ENCODE peak calls at places on chromosomes 1 and 21, in six cellular contexts. One of them, this sample, is unnamed. For H3K4me1, the result is how much of the 10 kb centered on the place peaks cover.

GRCh38 chr1:54599211-54599823 is 24.0 kb downstream of the FAM151A start:
- DNase-seq in pancreas: no peak
- DNase-seq in prostate gland: no peak
- DNase-seq in ovary: no peak
- DNase-seq in tibial artery: no peak
- DNase-seq in IMR-90: no peak
- DNase-seq in this sample: no peak

GRCh38 chr1:199688133-199688676 is 339.3 kb upstream of the NR5A2 start:
- DNase-seq in pancreas: peak
- DNase-seq in ovary: no peak
- DNase-seq in prostate gland: no peak
- DNase-seq in IMR-90: no peak
- DNase-seq in tibial artery: no peak
- DNase-seq in this sample: no peak

GRCh38 chr1:150807257-150807637 is 813 bp downstream of the CTSK start:
- DNase-seq in pancreas: no peak
- DNase-seq in tibial artery: no peak
- DNase-seq in prostate gland: no peak
- DNase-seq in ovary: no peak
- DNase-seq in IMR-90: no peak
- DNase-seq in this sample: no peak

GRCh38 chr1:235404190-235404589 is 37.0 kb downstream of the TBCE start:
- DNase-seq in pancreas: no peak
- DNase-seq in prostate gland: no peak
- DNase-seq in IMR-90: no peak
- DNase-seq in tibial artery: no peak
- DNase-seq in ovary: no peak
- DNase-seq in this sample: no peak

GRCh38 chr1:63448741-63449140 is 74.3 kb downstream of the ITGB3BP start:
- DNase-seq in prostate gland: no peak
- DNase-seq in pancreas: no peak
- DNase-seq in ovary: no peak
- DNase-seq in tibial artery: no peak
- DNase-seq in IMR-90: peak
- DNase-seq in this sample: no peak

GRCh38 chr21:37071561-37072238 is 1.2 kb downstream of the PIGP start:
- DNase-seq in tibial artery: peak
- DNase-seq in ovary: peak
- DNase-seq in IMR-90: peak
- DNase-seq in prostate gland: peak
- DNase-seq in pancreas: peak
- DNase-seq in this sample: peak

GRCh38 chr1:29209173-29209572 is 21.6 kb downstream of the MECR start:
- DNase-seq in prostate gland: no peak
- DNase-seq in tibial artery: no peak
- DNase-seq in ovary: no peak
- DNase-seq in IMR-90: peak
- DNase-seq in pancreas: no peak
- DNase-seq in this sample: no peak

GRCh38 chr1:182990413-182991144 is 32.6 kb upstream of the LAMC1 start:
- DNase-seq in prostate gland: no peak
- DNase-seq in tibial artery: no peak
- DNase-seq in ovary: no peak
- DNase-seq in IMR-90: peak
- DNase-seq in pancreas: no peak
- DNase-seq in this sample: no peak

GRCh38 chr1:38444311-38444710 is 397.7 kb upstream of the POU3F1 start:
- DNase-seq in IMR-90: peak
- DNase-seq in ovary: no peak
- DNase-seq in prostate gland: no peak
- DNase-seq in tibial artery: no peak
- DNase-seq in pancreas: no peak
- DNase-seq in this sample: no peak

GRCh38 chr1:44103270-44104131 is 15.1 kb upstream of the KLF17 start:
- DNase-seq in ovary: no peak
- DNase-seq in IMR-90: no peak
- DNase-seq in prostate gland: no peak
- DNase-seq in pancreas: peak
- DNase-seq in tibial artery: no peak
- DNase-seq in this sample: no peak

GRCh38 chr1:199116488-199116887 is 477.6 kb downstream of the PTPRC start:
- DNase-seq in pancreas: no peak
- DNase-seq in ovary: no peak
- DNase-seq in IMR-90: no peak
- DNase-seq in tibial artery: no peak
- DNase-seq in prostate gland: no peak
- DNase-seq in this sample: no peak

GRCh38 chr21:37496972-37497371 is 130.4 kb downstream of the DYRK1A start:
- DNase-seq in prostate gland: no peak
- DNase-seq in ovary: no peak
- DNase-seq in pancreas: no peak
- DNase-seq in IMR-90: no peak
- DNase-seq in tibial artery: no peak
- DNase-seq in this sample: no peak

GRCh38 chr1:115251340-115251748 is 86.7 kb downstream of the NGF start:
- DNase-seq in pancreas: no peak
- DNase-seq in prostate gland: no peak
- DNase-seq in IMR-90: peak
- DNase-seq in ovary: no peak
- DNase-seq in tibial artery: no peak
- DNase-seq in this sample: no peak

GRCh38 chr1:57254006-57254405 is 169.9 kb downstream of the DAB1 start:
- DNase-seq in IMR-90: peak
- DNase-seq in ovary: no peak
- DNase-seq in prostate gland: no peak
- DNase-seq in pancreas: no peak
- DNase-seq in tibial artery: no peak
- DNase-seq in this sample: no peak

GRCh38 chr1:145916745-145917144 is 1.8 kb downstream of the PEX11B start:
- DNase-seq in IMR-90: peak
- DNase-seq in pancreas: no peak
- DNase-seq in ovary: no peak
- DNase-seq in prostate gland: no peak
- DNase-seq in tibial artery: no peak
- DNase-seq in this sample: no peak

GRCh38 chr1:211935448-211935970 is 99.8 kb downstream of the INTS7 start:
- DNase-seq in IMR-90: no peak
- DNase-seq in ovary: no peak
- DNase-seq in prostate gland: no peak
- DNase-seq in pancreas: no peak
- DNase-seq in tibial artery: no peak
- DNase-seq in this sample: no peak

GRCh38 chr1:58095183-58095582 is 451.3 kb downstream of the OMA1 start:
- DNase-seq in prostate gland: no peak
- DNase-seq in pancreas: no peak
- DNase-seq in tibial artery: no peak
- DNase-seq in ovary: no peak
- DNase-seq in IMR-90: no peak
- DNase-seq in this sample: no peak

GRCh38 chr1:53369034-53369750 is 41.3 kb upstream of the LRP8 start:
- DNase-seq in ovary: peak
- DNase-seq in IMR-90: no peak
- DNase-seq in pancreas: no peak
- DNase-seq in prostate gland: no peak
- DNase-seq in tibial artery: peak
- DNase-seq in this sample: no peak

GRCh38 chr1:111755321-111756123 is at the start of gene DDX20:
- DNase-seq in prostate gland: peak
- DNase-seq in pancreas: peak
- DNase-seq in IMR-90: peak
- DNase-seq in tibial artery: peak
- DNase-seq in ovary: peak
- DNase-seq in this sample: peak

GRCh38 chr1:164794310-164794709 is 235.3 kb downstream of the PBX1 start:
- DNase-seq in prostate gland: peak
- DNase-seq in IMR-90: peak
- DNase-seq in pancreas: peak
- DNase-seq in tibial artery: no peak
- DNase-seq in ovary: no peak
- DNase-seq in this sample: no peak

GRCh38 chr1:226308166-226308722 is 720 bp downstream of the LIN9 start:
- DNase-seq in prostate gland: peak
- DNase-seq in pancreas: peak
- DNase-seq in ovary: no peak
- DNase-seq in tibial artery: no peak
- DNase-seq in IMR-90: no peak
- DNase-seq in this sample: no peak

GRCh38 chr1:172977296-172978027 is 73.3 kb downstream of the TNFSF18 start:
- DNase-seq in pancreas: no peak
- DNase-seq in prostate gland: no peak
- DNase-seq in ovary: no peak
- DNase-seq in IMR-90: no peak
- DNase-seq in tibial artery: no peak
- DNase-seq in this sample: no peak

GRCh38 chr1:33903210-33903589 is 39.3 kb downstream of the HMGB4 start:
- DNase-seq in IMR-90: no peak
- DNase-seq in ovary: no peak
- DNase-seq in prostate gland: no peak
- DNase-seq in pancreas: peak
- DNase-seq in tibial artery: no peak
- DNase-seq in this sample: no peak

GRCh38 chr1:247357781-247358211 is 26.1 kb upstream of the ZNF496 start:
- DNase-seq in ovary: no peak
- DNase-seq in prostate gland: no peak
- DNase-seq in IMR-90: peak
- DNase-seq in tibial artery: no peak
- DNase-seq in pancreas: no peak
- DNase-seq in this sample: no peak

GRCh38 chr1:20698195-20698910 is 19.5 kb downstream of the KIF17 start:
- DNase-seq in ovary: no peak
- DNase-seq in tibial artery: no peak
- DNase-seq in pancreas: no peak
- DNase-seq in prostate gland: no peak
- DNase-seq in IMR-90: peak
- DNase-seq in this sample: no peak

GRCh38 chr1:91805343-91805801 is 80.6 kb downstream of the TGFBR3 start:
- DNase-seq in prostate gland: no peak
- DNase-seq in tibial artery: no peak
- DNase-seq in pancreas: peak
- DNase-seq in ovary: no peak
- DNase-seq in IMR-90: no peak
- DNase-seq in this sample: no peak

GRCh38 chr1:181134543-181135461 is 46.3 kb downstream of the IER5 start:
- DNase-seq in pancreas: peak
- DNase-seq in ovary: no peak
- DNase-seq in prostate gland: peak
- DNase-seq in IMR-90: peak
- DNase-seq in tibial artery: peak
- DNase-seq in this sample: no peak

DNA sequence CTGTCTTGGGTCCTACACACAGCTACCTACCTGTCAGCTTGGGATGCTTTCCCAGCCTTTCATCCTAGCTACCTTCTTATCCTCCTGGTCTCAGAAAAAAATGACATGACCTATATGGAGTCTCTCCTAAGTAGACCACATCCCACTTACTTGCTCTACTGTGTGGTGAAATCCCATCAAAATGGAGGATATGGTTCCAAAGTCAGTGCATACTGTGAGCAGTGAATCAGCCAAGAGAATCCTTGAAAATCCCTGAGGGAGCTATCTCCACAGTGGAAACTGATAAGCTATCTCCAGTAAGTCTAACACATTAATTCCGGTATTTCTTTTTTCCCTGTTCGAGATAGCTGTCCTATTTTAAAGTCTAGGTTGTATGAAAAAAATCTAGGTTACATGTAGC is 189.7 kb downstream of the FGGY start:
- DNase-seq in pancreas: no peak
- DNase-seq in tibial artery: no peak
- DNase-seq in ovary: no peak
- DNase-seq in IMR-90: peak
- DNase-seq in prostate gland: no peak
- DNase-seq in this sample: no peak
- H3K27ac ChIP-seq in pancreas: no peak
- H3K27ac ChIP-seq in tibial artery: no peak
- H3K27ac ChIP-seq in ovary: no peak
- H3K27ac ChIP-seq in IMR-90: no peak
- H3K27ac ChIP-seq in prostate gland: no peak
- H3K27ac ChIP-seq in this sample: no peak

DNA sequence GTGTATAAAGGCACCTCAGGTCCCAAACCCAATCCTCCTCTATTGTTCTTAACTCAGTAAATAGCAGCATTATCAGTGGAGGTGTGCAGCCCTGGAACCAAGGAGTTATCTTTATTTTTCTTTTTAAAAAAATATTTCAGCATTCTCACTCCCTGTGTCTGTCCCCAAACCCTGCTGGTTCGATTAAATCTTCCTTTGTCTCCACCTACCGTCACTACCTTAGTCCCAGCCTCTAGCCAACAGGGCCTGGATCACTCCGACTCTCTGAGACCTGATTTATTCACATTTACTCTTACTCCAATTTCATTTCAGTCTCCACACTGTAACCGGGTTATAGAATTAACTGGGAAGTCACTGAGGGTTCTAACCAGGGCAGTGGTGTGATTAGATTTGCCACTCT is 39.1 kb upstream of the FAM89A start:
- DNase-seq in IMR-90: no peak
- DNase-seq in prostate gland: no peak
- DNase-seq in ovary: no peak
- DNase-seq in pancreas: no peak
- DNase-seq in tibial artery: no peak
- DNase-seq in this sample: no peak
- H3K4me1 ChIP-seq in IMR-90: under half
- H3K4me1 ChIP-seq in prostate gland: under half
- H3K4me1 ChIP-seq in ovary: under half
- H3K4me1 ChIP-seq in pancreas: under half
- H3K4me1 ChIP-seq in tibial artery: under half
- H3K4me1 ChIP-seq in this sample: under half

GRCh38 chr1:109749221-109749620 is 8.4 kb upstream of the GSTM3 start:
- DNase-seq in pancreas: no peak
- DNase-seq in IMR-90: no peak
- DNase-seq in ovary: no peak
- DNase-seq in tibial artery: no peak
- DNase-seq in prostate gland: no peak
- DNase-seq in this sample: no peak
- H3K27ac ChIP-seq in pancreas: no peak
- H3K27ac ChIP-seq in IMR-90: no peak
- H3K27ac ChIP-seq in ovary: no peak
- H3K27ac ChIP-seq in tibial artery: no peak
- H3K27ac ChIP-seq in prostate gland: no peak
- H3K27ac ChIP-seq in this sample: no peak

GRCh38 chr1:40386796-40387195 is 13.3 kb downstream of the SMAP2 start:
- DNase-seq in pancreas: no peak
- DNase-seq in prostate gland: no peak
- DNase-seq in ovary: no peak
- DNase-seq in tibial artery: no peak
- DNase-seq in IMR-90: no peak
- DNase-seq in this sample: no peak

GRCh38 chr1:40384887-40385286 is 11.4 kb downstream of the SMAP2 start:
- DNase-seq in pancreas: no peak
- DNase-seq in prostate gland: no peak
- DNase-seq in IMR-90: no peak
- DNase-seq in tibial artery: no peak
- DNase-seq in ovary: no peak
- DNase-seq in this sample: no peak

GRCh38 chr1:40384413-40384762 is 10.9 kb downstream of the SMAP2 start:
- DNase-seq in ovary: no peak
- DNase-seq in IMR-90: no peak
- DNase-seq in pancreas: peak
- DNase-seq in prostate gland: no peak
- DNase-seq in tibial artery: no peak
- DNase-seq in this sample: no peak

GRCh38 chr1:40386311-40386778 is 12.8 kb downstream of the SMAP2 start:
- DNase-seq in pancreas: no peak
- DNase-seq in ovary: no peak
- DNase-seq in tibial artery: no peak
- DNase-seq in prostate gland: no peak
- DNase-seq in IMR-90: no peak
- DNase-seq in this sample: no peak

GRCh38 chr1:40385437-40386310 is 12.1 kb downstream of the SMAP2 start:
- DNase-seq in IMR-90: no peak
- DNase-seq in prostate gland: no peak
- DNase-seq in pancreas: no peak
- DNase-seq in tibial artery: no peak
- DNase-seq in ovary: no peak
- DNase-seq in this sample: no peak
- H3K4me1 ChIP-seq in IMR-90: under half
- H3K4me1 ChIP-seq in prostate gland: under half
- H3K4me1 ChIP-seq in pancreas: half or more
- H3K4me1 ChIP-seq in tibial artery: under half
- H3K4me1 ChIP-seq in ovary: under half
- H3K4me1 ChIP-seq in this sample: under half